ENCODE peak calls at places on chromosomes 5 and 9, in six cellular contexts. One of them, this sample, is unnamed.

GRCh38 chr9:94757158-94757557 is 30.7 kb downstream of the AOPEP start:
- DNase-seq in left lung: no peak
- DNase-seq in endodermal cell: no peak
- DNase-seq in breast epithelium: no peak
- DNase-seq in OCI-LY7: no peak
- DNase-seq in neural progenitor cell: no peak
- DNase-seq in this sample: no peak

GRCh38 chr9:132042324-132042723 is 37.3 kb downstream of the MED27 start:
- DNase-seq in neural progenitor cell: no peak
- DNase-seq in OCI-LY7: no peak
- DNase-seq in endodermal cell: no peak
- DNase-seq in left lung: no peak
- DNase-seq in breast epithelium: no peak
- DNase-seq in this sample: no peak

GRCh38 chr5:128035689-128036088 is 47.9 kb upstream of the SLC12A2 start:
- DNase-seq in OCI-LY7: no peak
- DNase-seq in breast epithelium: no peak
- DNase-seq in neural progenitor cell: no peak
- DNase-seq in left lung: no peak
- DNase-seq in endodermal cell: no peak
- DNase-seq in this sample: no peak

GRCh38 chr5:175443514-175444059 is 395 bp downstream of the DRD1 start:
- DNase-seq in left lung: no peak
- DNase-seq in OCI-LY7: no peak
- DNase-seq in breast epithelium: no peak
- DNase-seq in endodermal cell: no peak
- DNase-seq in neural progenitor cell: peak
- DNase-seq in this sample: no peak

GRCh38 chr9:69542942-69543704 is 129.0 kb downstream of the APBA1 start:
- DNase-seq in OCI-LY7: no peak
- DNase-seq in endodermal cell: peak
- DNase-seq in breast epithelium: no peak
- DNase-seq in left lung: no peak
- DNase-seq in neural progenitor cell: peak
- DNase-seq in this sample: no peak

GRCh38 chr9:135702002-135702721 is at the start of gene KCNT1:
- DNase-seq in breast epithelium: no peak
- DNase-seq in OCI-LY7: peak
- DNase-seq in left lung: no peak
- DNase-seq in neural progenitor cell: peak
- DNase-seq in endodermal cell: peak
- DNase-seq in this sample: no peak

GRCh38 chr9:72012642-72013041 is 47.8 kb downstream of the C9orf57 start:
- DNase-seq in left lung: no peak
- DNase-seq in OCI-LY7: no peak
- DNase-seq in neural progenitor cell: no peak
- DNase-seq in breast epithelium: no peak
- DNase-seq in endodermal cell: no peak
- DNase-seq in this sample: no peak

GRCh38 chr5:171629221-171630005 is 156.2 kb upstream of the SMIM23 start:
- DNase-seq in OCI-LY7: no peak
- DNase-seq in breast epithelium: no peak
- DNase-seq in neural progenitor cell: no peak
- DNase-seq in endodermal cell: peak
- DNase-seq in left lung: no peak
- DNase-seq in this sample: no peak

GRCh38 chr5:159704160-159704559 is 212.1 kb upstream of the ADRA1B start:
- DNase-seq in left lung: no peak
- DNase-seq in endodermal cell: no peak
- DNase-seq in OCI-LY7: no peak
- DNase-seq in neural progenitor cell: no peak
- DNase-seq in breast epithelium: no peak
- DNase-seq in this sample: no peak

GRCh38 chr5:103571730-103572129 is 9.1 kb upstream of the NUDT12 start:
- DNase-seq in left lung: no peak
- DNase-seq in breast epithelium: no peak
- DNase-seq in neural progenitor cell: no peak
- DNase-seq in OCI-LY7: no peak
- DNase-seq in endodermal cell: no peak
- DNase-seq in this sample: no peak

GRCh38 chr5:107457138-107457537 is 213.6 kb downstream of the EFNA5 start:
- DNase-seq in left lung: no peak
- DNase-seq in breast epithelium: no peak
- DNase-seq in OCI-LY7: no peak
- DNase-seq in neural progenitor cell: no peak
- DNase-seq in endodermal cell: no peak
- DNase-seq in this sample: no peak

GRCh38 chr5:153818626-153819025 is 220.1 kb downstream of the FAM114A2 start:
- DNase-seq in breast epithelium: no peak
- DNase-seq in left lung: no peak
- DNase-seq in neural progenitor cell: no peak
- DNase-seq in OCI-LY7: no peak
- DNase-seq in endodermal cell: no peak
- DNase-seq in this sample: no peak

GRCh38 chr5:67346611-67347010 is 150.0 kb upstream of the CD180 start:
- DNase-seq in endodermal cell: no peak
- DNase-seq in breast epithelium: no peak
- DNase-seq in OCI-LY7: no peak
- DNase-seq in left lung: no peak
- DNase-seq in neural progenitor cell: no peak
- DNase-seq in this sample: no peak

GRCh38 chr5:151770383-151771258 is 1.1 kb upstream of the G3BP1 start:
- DNase-seq in left lung: peak
- DNase-seq in OCI-LY7: peak
- DNase-seq in endodermal cell: peak
- DNase-seq in neural progenitor cell: peak
- DNase-seq in breast epithelium: peak
- DNase-seq in this sample: peak
- TF ChIP-seq CTCF in left lung: no peak
- TF ChIP-seq CTCF in OCI-LY7: peak
- TF ChIP-seq CTCF in endodermal cell: no peak
- TF ChIP-seq CTCF in neural progenitor cell: no peak
- TF ChIP-seq CTCF in breast epithelium: no peak
- TF ChIP-seq CTCF in this sample: no peak

DNA sequence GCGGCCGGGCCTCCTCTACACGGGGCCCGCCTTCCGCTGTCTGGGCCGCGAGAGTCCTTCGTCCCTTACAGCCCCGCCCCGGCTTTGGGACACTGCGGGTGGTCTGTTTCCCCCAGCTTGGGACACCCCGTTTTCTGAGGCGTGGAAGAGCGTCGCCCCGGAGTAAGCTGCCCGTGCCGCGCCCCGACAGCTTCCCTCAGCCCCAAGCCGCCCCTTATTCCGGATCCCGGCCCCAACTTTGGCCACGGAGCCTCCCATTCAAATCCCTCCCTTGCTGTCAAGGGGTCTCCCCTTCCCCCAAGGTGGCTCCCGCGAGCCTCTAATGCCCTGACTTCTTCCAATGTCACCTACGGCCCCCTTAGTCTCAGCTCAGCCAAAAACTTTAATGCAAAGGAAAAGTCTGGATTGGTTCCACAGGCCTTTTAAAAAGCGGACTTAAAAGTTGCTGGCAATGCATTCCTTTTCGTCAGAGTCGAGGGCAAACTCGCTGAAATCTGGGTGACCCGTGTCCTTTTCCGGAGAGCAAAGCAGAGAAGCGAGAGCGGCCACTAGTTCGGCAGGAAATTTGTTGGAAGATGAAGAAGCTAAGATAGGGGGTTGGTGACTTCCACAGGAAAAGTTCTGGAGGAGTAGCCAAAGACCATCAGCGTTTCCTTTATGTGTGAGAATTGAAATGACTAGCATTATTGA is 19.9 kb downstream of the EXOSC2 start:
- DNase-seq in left lung: peak
- DNase-seq in endodermal cell: peak
- DNase-seq in neural progenitor cell: no peak
- DNase-seq in breast epithelium: no peak
- DNase-seq in OCI-LY7: peak
- DNase-seq in this sample: no peak
- TF ChIP-seq CTCF in left lung: no peak
- TF ChIP-seq CTCF in endodermal cell: no peak
- TF ChIP-seq CTCF in neural progenitor cell: no peak
- TF ChIP-seq CTCF in breast epithelium: no peak
- TF ChIP-seq CTCF in OCI-LY7: no peak
- TF ChIP-seq CTCF in this sample: peak

DNA sequence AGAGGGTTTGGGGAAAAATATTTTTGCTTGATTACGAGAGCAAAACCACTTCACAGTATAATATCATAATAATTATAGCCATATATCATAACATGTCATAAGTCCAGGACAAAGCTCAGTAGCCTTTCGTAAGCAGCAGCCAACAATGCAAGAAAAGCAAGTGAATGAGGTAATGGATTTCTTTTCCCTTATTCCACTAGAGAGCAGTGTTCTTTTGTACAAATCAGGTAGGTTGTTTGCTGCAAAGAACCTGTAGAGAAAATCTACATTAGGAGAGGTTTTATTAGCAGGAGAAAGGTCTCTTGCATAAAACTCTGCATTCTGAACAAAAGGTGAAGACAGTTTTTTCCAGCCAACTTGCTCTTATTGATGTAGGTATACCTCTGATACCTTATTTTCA is 1033.4 kb downstream of the TLE4 start:
- DNase-seq in breast epithelium: no peak
- DNase-seq in OCI-LY7: no peak
- DNase-seq in endodermal cell: no peak
- DNase-seq in left lung: no peak
- DNase-seq in neural progenitor cell: peak
- DNase-seq in this sample: no peak
- TF ChIP-seq CTCF in breast epithelium: peak
- TF ChIP-seq CTCF in OCI-LY7: no peak
- TF ChIP-seq CTCF in endodermal cell: peak
- TF ChIP-seq CTCF in left lung: no peak
- TF ChIP-seq CTCF in neural progenitor cell: peak
- TF ChIP-seq CTCF in this sample: peak

GRCh38 chr9:87713990-87714335 is 12.0 kb upstream of the CTSL start:
- DNase-seq in breast epithelium: no peak
- DNase-seq in endodermal cell: no peak
- DNase-seq in OCI-LY7: no peak
- DNase-seq in neural progenitor cell: no peak
- DNase-seq in left lung: no peak
- DNase-seq in this sample: no peak

GRCh38 chr9:87711857-87712800 is 13.8 kb upstream of the CTSL start:
- DNase-seq in neural progenitor cell: no peak
- DNase-seq in OCI-LY7: no peak
- DNase-seq in left lung: peak
- DNase-seq in breast epithelium: no peak
- DNase-seq in endodermal cell: peak
- DNase-seq in this sample: no peak

GRCh38 chr9:87714819-87715218 is 11.1 kb upstream of the CTSL start:
- DNase-seq in left lung: peak
- DNase-seq in endodermal cell: peak
- DNase-seq in neural progenitor cell: no peak
- DNase-seq in OCI-LY7: no peak
- DNase-seq in breast epithelium: no peak
- DNase-seq in this sample: no peak

GRCh38 chr9:87712801-87713277 is 13.1 kb upstream of the CTSL start:
- DNase-seq in breast epithelium: no peak
- DNase-seq in left lung: no peak
- DNase-seq in neural progenitor cell: no peak
- DNase-seq in OCI-LY7: no peak
- DNase-seq in endodermal cell: peak
- DNase-seq in this sample: no peak

GRCh38 chr9:87713278-87713989 is 12.5 kb upstream of the CTSL start:
- DNase-seq in breast epithelium: no peak
- DNase-seq in endodermal cell: peak
- DNase-seq in neural progenitor cell: no peak
- DNase-seq in OCI-LY7: no peak
- DNase-seq in left lung: peak
- DNase-seq in this sample: no peak
- TF ChIP-seq CTCF in breast epithelium: no peak
- TF ChIP-seq CTCF in endodermal cell: no peak
- TF ChIP-seq CTCF in neural progenitor cell: no peak
- TF ChIP-seq CTCF in OCI-LY7: no peak
- TF ChIP-seq CTCF in left lung: no peak
- TF ChIP-seq CTCF in this sample: peak

DNA sequence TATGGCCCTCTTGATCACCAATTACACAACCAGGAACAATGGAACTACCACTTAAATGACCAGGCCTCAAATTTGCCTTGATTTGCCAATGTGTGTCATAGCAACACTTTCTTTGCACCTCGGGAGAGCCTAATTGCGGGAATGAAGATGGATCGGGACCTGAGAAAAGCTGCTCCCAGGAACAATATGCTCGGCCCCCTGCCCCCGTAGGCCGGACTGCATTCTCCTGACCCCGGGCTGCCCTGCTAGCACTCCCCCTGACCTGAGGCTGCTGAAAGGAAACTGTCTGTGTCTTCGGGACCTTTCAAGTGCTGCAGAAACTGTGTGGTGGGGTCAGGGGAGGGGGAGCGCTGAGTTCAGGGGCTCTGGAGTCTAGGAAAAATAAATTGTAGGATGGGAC is 294.3 kb upstream of the IRX1 start:
- DNase-seq in endodermal cell: peak
- DNase-seq in OCI-LY7: no peak
- DNase-seq in left lung: no peak
- DNase-seq in neural progenitor cell: no peak
- DNase-seq in breast epithelium: no peak
- DNase-seq in this sample: no peak
- TF ChIP-seq CTCF in endodermal cell: no peak
- TF ChIP-seq CTCF in OCI-LY7: no peak
- TF ChIP-seq CTCF in left lung: no peak
- TF ChIP-seq CTCF in neural progenitor cell: no peak
- TF ChIP-seq CTCF in breast epithelium: no peak
- TF ChIP-seq CTCF in this sample: no peak